ENCODE peak calls at places on chromosomes 2 and 18, in eight cellular contexts. One of them, this sample, is unnamed.

GRCh38 chr2:111094686-111095085 is 26.0 kb upstream of the BCL2L11 start:
- DNase-seq in colonic mucosa: no peak
- DNase-seq in T-cell: no peak
- DNase-seq in activated T-cell treated with anti-CD3 and anti-CD28 coated beads for 48 hours: no peak
- DNase-seq in left ventricle myocardium superior: no peak
- DNase-seq in kidney tubule cell: no peak
- DNase-seq in A549: no peak
- DNase-seq in GM06990: no peak
- DNase-seq in this sample: no peak

GRCh38 chr2:68091439-68092034 is 28.7 kb upstream of the C1D start:
- DNase-seq in left ventricle myocardium superior: no peak
- DNase-seq in activated T-cell treated with anti-CD3 and anti-CD28 coated beads for 48 hours: no peak
- DNase-seq in kidney tubule cell: no peak
- DNase-seq in A549: no peak
- DNase-seq in GM06990: no peak
- DNase-seq in colonic mucosa: no peak
- DNase-seq in T-cell: no peak
- DNase-seq in this sample: no peak

GRCh38 chr18:62585274-62586147 is 62.7 kb downstream of the ZCCHC2 start:
- DNase-seq in T-cell: no peak
- DNase-seq in colonic mucosa: no peak
- DNase-seq in left ventricle myocardium superior: no peak
- DNase-seq in kidney tubule cell: no peak
- DNase-seq in activated T-cell treated with anti-CD3 and anti-CD28 coated beads for 48 hours: peak
- DNase-seq in A549: no peak
- DNase-seq in GM06990: no peak
- DNase-seq in this sample: no peak

GRCh38 chr2:29443086-29443485 is 327.9 kb downstream of the CLIP4 start:
- DNase-seq in left ventricle myocardium superior: no peak
- DNase-seq in A549: no peak
- DNase-seq in GM06990: no peak
- DNase-seq in activated T-cell treated with anti-CD3 and anti-CD28 coated beads for 48 hours: no peak
- DNase-seq in kidney tubule cell: no peak
- DNase-seq in T-cell: no peak
- DNase-seq in colonic mucosa: no peak
- DNase-seq in this sample: no peak

GRCh38 chr2:162297925-162298552 is 20.4 kb downstream of the IFIH1 start:
- DNase-seq in T-cell: peak
- DNase-seq in GM06990: peak
- DNase-seq in colonic mucosa: peak
- DNase-seq in kidney tubule cell: peak
- DNase-seq in activated T-cell treated with anti-CD3 and anti-CD28 coated beads for 48 hours: no peak
- DNase-seq in left ventricle myocardium superior: no peak
- DNase-seq in A549: peak
- DNase-seq in this sample: peak

GRCh38 chr18:55111271-55111670 is 152.0 kb upstream of the CCDC68 start:
- DNase-seq in left ventricle myocardium superior: no peak
- DNase-seq in colonic mucosa: no peak
- DNase-seq in A549: no peak
- DNase-seq in kidney tubule cell: no peak
- DNase-seq in GM06990: no peak
- DNase-seq in activated T-cell treated with anti-CD3 and anti-CD28 coated beads for 48 hours: no peak
- DNase-seq in T-cell: no peak
- DNase-seq in this sample: no peak

GRCh38 chr2:70959271-70959761 is 19.1 kb upstream of the ANKRD53 start:
- DNase-seq in T-cell: no peak
- DNase-seq in GM06990: no peak
- DNase-seq in kidney tubule cell: peak
- DNase-seq in activated T-cell treated with anti-CD3 and anti-CD28 coated beads for 48 hours: no peak
- DNase-seq in A549: no peak
- DNase-seq in colonic mucosa: peak
- DNase-seq in left ventricle myocardium superior: no peak
- DNase-seq in this sample: no peak

GRCh38 chr2:136052374-136053362 is 65.3 kb downstream of the CXCR4 start:
- DNase-seq in kidney tubule cell: no peak
- DNase-seq in activated T-cell treated with anti-CD3 and anti-CD28 coated beads for 48 hours: no peak
- DNase-seq in GM06990: peak
- DNase-seq in colonic mucosa: no peak
- DNase-seq in T-cell: no peak
- DNase-seq in A549: no peak
- DNase-seq in left ventricle myocardium superior: no peak
- DNase-seq in this sample: no peak

GRCh38 chr2:203797363-203798111 is 70.0 kb upstream of the CTLA4 start:
- DNase-seq in colonic mucosa: no peak
- DNase-seq in GM06990: no peak
- DNase-seq in T-cell: no peak
- DNase-seq in A549: no peak
- DNase-seq in activated T-cell treated with anti-CD3 and anti-CD28 coated beads for 48 hours: no peak
- DNase-seq in kidney tubule cell: no peak
- DNase-seq in left ventricle myocardium superior: no peak
- DNase-seq in this sample: no peak

GRCh38 chr2:54964271-54964670 is 86.0 kb downstream of the RTN4 start:
- DNase-seq in colonic mucosa: no peak
- DNase-seq in left ventricle myocardium superior: no peak
- DNase-seq in kidney tubule cell: peak
- DNase-seq in activated T-cell treated with anti-CD3 and anti-CD28 coated beads for 48 hours: no peak
- DNase-seq in GM06990: no peak
- DNase-seq in T-cell: no peak
- DNase-seq in A549: no peak
- DNase-seq in this sample: no peak

This sample was measured in ovary.